ENCODE peak calls at places on chromosomes 16 and 17, in six cellular contexts. L is globus pallidus, I is lower leg skin, A is fibroblast of pulmonary artery, N is NCI-H2029 treated with DMSO at 0.1 percent for 48 hours, P is midbrain. K is an unnamed sample.

GRCh38 chr16:11354733-11355574 is 9.7 kb downstream of the RMI2 start:
- DNase-seq in L (no peak), I (no peak), A (no peak), N (no peak), P (peak), K (no peak)

GRCh38 chr16:69324013-69324531 is 6.3 kb downstream of the PDF start:
- DNase-seq in L (no peak), I (no peak), A (no peak), N (no peak), P (no peak), K (no peak)

GRCh38 chr16:27564226-27564625 is 14.3 kb downstream of the KATNIP start:
- DNase-seq in L (no peak), I (no peak), A (no peak), N (no peak), P (no peak), K (no peak)

GRCh38 chr16:81883235-81883634 is 104.1 kb downstream of the PLCG2 start:
- DNase-seq in L (no peak), I (no peak), A (no peak), N (no peak), P (no peak), K (no peak)

GRCh38 chr16:11843206-11843605 is 8.1 kb downstream of the RSL1D1 start:
- DNase-seq in L (no peak), I (no peak), A (no peak), N (no peak), P (no peak), K (no peak)

GRCh38 chr17:33142703-33143299 is 150.3 kb downstream of the ASIC2 start:
- DNase-seq in L (no peak), I (no peak), A (peak), N (no peak), P (no peak), K (no peak)

GRCh38 chr16:17101646-17102045 is 369.1 kb downstream of the XYLT1 start:
- DNase-seq in L (no peak), I (no peak), A (no peak), N (no peak), P (no peak), K (peak)

GRCh38 chr16:70766176-70766575 is 34.8 kb downstream of the VAC14 start:
- DNase-seq in L (no peak), I (no peak), A (no peak), N (no peak), P (no peak), K (no peak)

GRCh38 chr17:33871720-33872535 is 383.2 kb upstream of the CCL2 start:
- DNase-seq in L (no peak), I (peak), A (no peak), N (no peak), P (no peak), K (no peak)

GRCh38 chr17:48618366-48618896 is 3.3 kb upstream of the HOXB8 start:
- DNase-seq in L (peak), I (peak), A (peak), N (peak), P (peak), K (peak)

GRCh38 chr16:69187387-69187890 is 475 bp downstream of the SNTB2 start:
- DNase-seq in L (peak), I (no peak), A (peak), N (no peak), P (peak), K (peak)

GRCh38 chr17:16285646-16286008 is 67.6 kb downstream of the CENPV start:
- DNase-seq in L (no peak), I (no peak), A (no peak), N (no peak), P (no peak), K (peak)

GRCh38 chr16:83936581-83937165 is 16.4 kb upstream of the OSGIN1 start:
- DNase-seq in L (no peak), I (no peak), A (no peak), N (no peak), P (no peak), K (peak)

GRCh38 chr16:12501727-12502457 is 301.8 kb downstream of the CPPED1 start:
- DNase-seq in L (no peak), I (no peak), A (no peak), N (no peak), P (no peak), K (no peak)

GRCh38 chr16:70253291-70254094 is 1.8 kb upstream of the EXOSC6 start:
- DNase-seq in L (no peak), I (no peak), A (peak), N (no peak), P (no peak), K (peak)

GRCh38 chr16:85539084-85539483 is 74.0 kb upstream of the GSE1 start:
- DNase-seq in L (no peak), I (no peak), A (no peak), N (no peak), P (no peak), K (no peak)

GRCh38 chr17:60354223-60354622 is 37.7 kb downstream of the USP32 start:
- DNase-seq in L (no peak), I (no peak), A (peak), N (no peak), P (no peak), K (no peak)

GRCh38 chr17:77419547-77420475 is 279.0 kb downstream of the SEC14L1 start:
- DNase-seq in L (no peak), I (no peak), A (no peak), N (no peak), P (no peak), K (peak)

GRCh38 chr16:86757704-86758040 is 179.3 kb downstream of the FOXL1 start:
- DNase-seq in L (no peak), I (no peak), A (no peak), N (no peak), P (no peak), K (no peak)